ENCODE peak calls at places on chromosome 21, in seven cellular contexts. V, B, Y, D, A, F and N are unnamed samples.

GRCh38 chr21:42460391-42461184 is 35.4 kb downstream of the RSPH1 start:
- DNase-seq in V (no peak), B (no peak), Y (no peak), D (no peak), A (peak), F (peak), N (no peak)

GRCh38 chr21:46007498-46007868 is 25.9 kb downstream of the COL6A1 start:
- DNase-seq in V (no peak), B (no peak), Y (no peak), D (no peak), A (no peak), F (no peak), N (no peak)

GRCh38 chr21:23886828-23887708 is 1720.2 kb downstream of the MRPL39 start:
- DNase-seq in V (no peak), B (no peak), Y (no peak), D (no peak), A (no peak), F (no peak), N (no peak)

GRCh38 chr21:33290441-33290840 is 24.3 kb downstream of the IL10RB start:
- DNase-seq in V (no peak), B (no peak), Y (no peak), D (no peak), A (no peak), F (peak), N (no peak)

GRCh38 chr21:31983120-31983519 is 110.3 kb downstream of the HUNK start:
- DNase-seq in V (no peak), B (no peak), Y (no peak), D (no peak), A (no peak), F (no peak), N (no peak)

GRCh38 chr21:21730524-21730923 is 732.3 kb downstream of the NCAM2 start:
- DNase-seq in V (no peak), B (no peak), Y (no peak), D (no peak), A (no peak), F (no peak), N (no peak)

GRCh38 chr21:45388611-45389296 is 16.2 kb upstream of the COL18A1 start:
- DNase-seq in V (no peak), B (no peak), Y (no peak), D (no peak), A (no peak), F (no peak), N (no peak)

GRCh38 chr21:38958940-38959685 is 153.4 kb downstream of the ETS2 start:
- DNase-seq in V (no peak), B (no peak), Y (no peak), D (no peak), A (no peak), F (no peak), N (no peak)

GRCh38 chr21:46372014-46372485 is 48.1 kb downstream of the PCNT start:
- DNase-seq in V (no peak), B (no peak), Y (no peak), D (no peak), A (no peak), F (no peak), N (no peak)

GRCh38 chr21:45327458-45328197 is 39.9 kb upstream of the POFUT2 start:
- DNase-seq in V (no peak), B (no peak), Y (no peak), D (no peak), A (no peak), F (no peak), N (no peak)

GRCh38 chr21:42262826-42263225 is 43.9 kb downstream of the ABCG1 start:
- DNase-seq in V (no peak), B (no peak), Y (no peak), D (no peak), A (no peak), F (peak), N (no peak)

GRCh38 chr21:30710499-30710898 is 8.1 kb downstream of the KRTAP21-3 start:
- DNase-seq in V (no peak), B (no peak), Y (no peak), D (no peak), A (no peak), F (no peak), N (no peak)

GRCh38 chr21:42818328-42818749 is 61.0 kb downstream of the WDR4 start:
- DNase-seq in V (no peak), B (peak), Y (peak), D (no peak), A (no peak), F (no peak), N (no peak)

GRCh38 chr21:46100020-46100419 is 2.1 kb downstream of the COL6A2 start:
- DNase-seq in V (no peak), B (peak), Y (no peak), D (no peak), A (no peak), F (no peak), N (no peak)

GRCh38 chr21:16059981-16060380 is 330.2 kb downstream of the USP25 start:
- DNase-seq in V (no peak), B (no peak), Y (no peak), D (no peak), A (no peak), F (no peak), N (no peak)

GRCh38 chr21:44471341-44471740 is 16.0 kb downstream of the LRRC3 start:
- DNase-seq in V (no peak), B (no peak), Y (no peak), D (no peak), A (no peak), F (no peak), N (no peak)

GRCh38 chr21:17671733-17672132 is 59.0 kb upstream of the BTG3 start:
- DNase-seq in V (no peak), B (no peak), Y (no peak), D (no peak), A (no peak), F (no peak), N (no peak)

GRCh38 chr21:33949516-33950424 is 34.2 kb upstream of the ATP5PO start:
- DNase-seq in V (no peak), B (peak), Y (peak), D (no peak), A (no peak), F (no peak), N (peak)

GRCh38 chr21:39523398-39523797 is 71.6 kb downstream of the SH3BGR start:
- DNase-seq in V (no peak), B (no peak), Y (no peak), D (no peak), A (no peak), F (no peak), N (no peak)

GRCh38 chr21:46355161-46356004 is 31.4 kb downstream of the PCNT start:
- DNase-seq in V (no peak), B (peak), Y (no peak), D (no peak), A (no peak), F (no peak), N (no peak)